ENCODE peak calls at places on chromosomes 12 and 14, in ten cellular contexts. One of them, this sample, is unnamed.

GRCh38 chr12:89038831-89039509 is 313.3 kb downstream of the DUSP6 start:
- DNase-seq in ascending aorta: no peak
- DNase-seq in left ventricle myocardium inferior: no peak
- DNase-seq in CD4-positive, alpha-beta T cell: no peak
- DNase-seq in mucosa of descending colon: no peak
- DNase-seq in activated CD8-positive, alpha-beta T cell treated with anti-CD3 and anti-CD28 coated beads for 36 hours: peak; percentile 45
- DNase-seq in fibroblast of mammary gland: no peak
- DNase-seq in neural crest cell: no peak
- DNase-seq in fibroblast of pulmonary artery: no peak
- DNase-seq in foreskin fibroblast: no peak
- DNase-seq in this sample: no peak

GRCh38 chr12:18160901-18161300 is 70.9 kb upstream of the RERGL start:
- DNase-seq in fibroblast of pulmonary artery: no peak
- DNase-seq in neural crest cell: no peak
- DNase-seq in activated CD8-positive, alpha-beta T cell treated with anti-CD3 and anti-CD28 coated beads for 36 hours: no peak
- DNase-seq in foreskin fibroblast: no peak
- DNase-seq in fibroblast of mammary gland: no peak
- DNase-seq in mucosa of descending colon: no peak
- DNase-seq in left ventricle myocardium inferior: no peak
- DNase-seq in ascending aorta: no peak
- DNase-seq in CD4-positive, alpha-beta T cell: no peak
- DNase-seq in this sample: no peak

GRCh38 chr12:45644521-45644920 is 85.0 kb upstream of the ARID2 start:
- DNase-seq in activated CD8-positive, alpha-beta T cell treated with anti-CD3 and anti-CD28 coated beads for 36 hours: no peak
- DNase-seq in left ventricle myocardium inferior: no peak
- DNase-seq in fibroblast of pulmonary artery: peak; percentile 75
- DNase-seq in fibroblast of mammary gland: peak; percentile 66
- DNase-seq in ascending aorta: no peak
- DNase-seq in CD4-positive, alpha-beta T cell: no peak
- DNase-seq in mucosa of descending colon: no peak
- DNase-seq in neural crest cell: no peak
- DNase-seq in foreskin fibroblast: peak; percentile 60
- DNase-seq in this sample: no peak

GRCh38 chr12:132079190-132079589 is 64.9 kb downstream of the DDX51 start:
- DNase-seq in CD4-positive, alpha-beta T cell: no peak
- DNase-seq in mucosa of descending colon: no peak
- DNase-seq in left ventricle myocardium inferior: no peak
- DNase-seq in ascending aorta: no peak
- DNase-seq in neural crest cell: no peak
- DNase-seq in foreskin fibroblast: peak; percentile 68
- DNase-seq in activated CD8-positive, alpha-beta T cell treated with anti-CD3 and anti-CD28 coated beads for 36 hours: no peak
- DNase-seq in fibroblast of pulmonary artery: no peak
- DNase-seq in fibroblast of mammary gland: no peak
- DNase-seq in this sample: no peak

GRCh38 chr12:124411291-124411878 is 116.5 kb downstream of the RFLNA start:
- DNase-seq in activated CD8-positive, alpha-beta T cell treated with anti-CD3 and anti-CD28 coated beads for 36 hours: no peak
- DNase-seq in mucosa of descending colon: no peak
- DNase-seq in ascending aorta: no peak
- DNase-seq in foreskin fibroblast: peak; percentile 97
- DNase-seq in fibroblast of mammary gland: peak; percentile 96
- DNase-seq in neural crest cell: no peak
- DNase-seq in left ventricle myocardium inferior: no peak
- DNase-seq in CD4-positive, alpha-beta T cell: no peak
- DNase-seq in fibroblast of pulmonary artery: peak; percentile 94
- DNase-seq in this sample: peak; percentile 89

GRCh38 chr12:112122823-112123690 is 2.3 kb upstream of the TRAFD1 start:
- DNase-seq in mucosa of descending colon: no peak
- DNase-seq in CD4-positive, alpha-beta T cell: no peak
- DNase-seq in left ventricle myocardium inferior: no peak
- DNase-seq in ascending aorta: no peak
- DNase-seq in foreskin fibroblast: peak; percentile 85
- DNase-seq in fibroblast of mammary gland: peak; percentile 84
- DNase-seq in activated CD8-positive, alpha-beta T cell treated with anti-CD3 and anti-CD28 coated beads for 36 hours: no peak
- DNase-seq in neural crest cell: no peak
- DNase-seq in fibroblast of pulmonary artery: peak; percentile 80
- DNase-seq in this sample: no peak

GRCh38 chr14:41548666-41549065 is 58.0 kb upstream of the LRFN5 start:
- DNase-seq in fibroblast of pulmonary artery: peak; percentile 52
- DNase-seq in ascending aorta: no peak
- DNase-seq in left ventricle myocardium inferior: no peak
- DNase-seq in neural crest cell: no peak
- DNase-seq in mucosa of descending colon: no peak
- DNase-seq in CD4-positive, alpha-beta T cell: no peak
- DNase-seq in foreskin fibroblast: peak; percentile 9
- DNase-seq in activated CD8-positive, alpha-beta T cell treated with anti-CD3 and anti-CD28 coated beads for 36 hours: no peak
- DNase-seq in fibroblast of mammary gland: peak; percentile 52
- DNase-seq in this sample: no peak

GRCh38 chr14:96754845-96755184 is 42.4 kb upstream of the VRK1 start:
- DNase-seq in CD4-positive, alpha-beta T cell: no peak
- DNase-seq in fibroblast of pulmonary artery: no peak
- DNase-seq in ascending aorta: no peak
- DNase-seq in left ventricle myocardium inferior: no peak
- DNase-seq in foreskin fibroblast: no peak
- DNase-seq in mucosa of descending colon: no peak
- DNase-seq in neural crest cell: no peak
- DNase-seq in activated CD8-positive, alpha-beta T cell treated with anti-CD3 and anti-CD28 coated beads for 36 hours: no peak
- DNase-seq in fibroblast of mammary gland: peak; percentile 12
- DNase-seq in this sample: no peak

GRCh38 chr12:115973066-115973465 is 304.4 kb downstream of the MED13L start:
- DNase-seq in neural crest cell: no peak
- DNase-seq in foreskin fibroblast: no peak
- DNase-seq in mucosa of descending colon: no peak
- DNase-seq in activated CD8-positive, alpha-beta T cell treated with anti-CD3 and anti-CD28 coated beads for 36 hours: no peak
- DNase-seq in left ventricle myocardium inferior: no peak
- DNase-seq in fibroblast of pulmonary artery: peak; percentile 65
- DNase-seq in fibroblast of mammary gland: no peak
- DNase-seq in CD4-positive, alpha-beta T cell: no peak
- DNase-seq in ascending aorta: no peak
- DNase-seq in this sample: no peak

GRCh38 chr14:105153331-105153731 is 15.2 kb downstream of the JAG2 start:
- DNase-seq in left ventricle myocardium inferior: peak; percentile 70
- DNase-seq in CD4-positive, alpha-beta T cell: no peak
- DNase-seq in foreskin fibroblast: no peak
- DNase-seq in mucosa of descending colon: peak; percentile 43
- DNase-seq in neural crest cell: no peak
- DNase-seq in ascending aorta: no peak
- DNase-seq in fibroblast of mammary gland: no peak
- DNase-seq in activated CD8-positive, alpha-beta T cell treated with anti-CD3 and anti-CD28 coated beads for 36 hours: no peak
- DNase-seq in fibroblast of pulmonary artery: no peak
- DNase-seq in this sample: no peak

DNA sequence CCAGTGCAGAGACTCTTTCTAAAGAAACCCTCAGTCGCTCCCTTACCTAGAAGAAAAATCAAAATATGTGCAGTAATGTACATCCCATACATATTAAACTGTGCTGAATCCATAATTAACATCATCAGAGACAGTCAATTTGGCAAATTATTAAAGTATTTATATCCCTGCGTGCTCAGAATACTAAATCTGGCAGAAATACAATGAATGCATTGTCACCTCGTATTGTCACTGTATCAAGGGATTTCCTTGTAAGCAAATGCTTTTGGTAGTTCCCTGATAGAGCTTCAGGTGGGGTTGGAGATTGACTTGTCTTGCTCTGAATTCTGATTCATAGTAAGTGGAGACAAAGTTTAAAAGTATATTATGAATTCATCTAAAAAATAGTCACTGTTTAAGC is 319.1 kb downstream of the PPFIA2 start:
- DNase-seq in fibroblast of mammary gland: no peak
- DNase-seq in CD4-positive, alpha-beta T cell: no peak
- DNase-seq in ascending aorta: no peak
- DNase-seq in activated CD8-positive, alpha-beta T cell treated with anti-CD3 and anti-CD28 coated beads for 36 hours: no peak
- DNase-seq in fibroblast of pulmonary artery: no peak
- DNase-seq in left ventricle myocardium inferior: no peak
- DNase-seq in foreskin fibroblast: no peak
- DNase-seq in neural crest cell: no peak
- DNase-seq in mucosa of descending colon: no peak
- DNase-seq in this sample: no peak
- TF ChIP-seq CTCF in fibroblast of mammary gland: no peak
- TF ChIP-seq CTCF in CD4-positive, alpha-beta T cell: no peak
- TF ChIP-seq CTCF in ascending aorta: no peak
- TF ChIP-seq CTCF in activated CD8-positive, alpha-beta T cell treated with anti-CD3 and anti-CD28 coated beads for 36 hours: no peak
- TF ChIP-seq CTCF in fibroblast of pulmonary artery: no peak
- TF ChIP-seq CTCF in left ventricle myocardium inferior: no peak
- TF ChIP-seq CTCF in foreskin fibroblast: no peak
- TF ChIP-seq CTCF in neural crest cell: no peak
- TF ChIP-seq CTCF in mucosa of descending colon: no peak
- TF ChIP-seq CTCF in this sample: no peak

DNA sequence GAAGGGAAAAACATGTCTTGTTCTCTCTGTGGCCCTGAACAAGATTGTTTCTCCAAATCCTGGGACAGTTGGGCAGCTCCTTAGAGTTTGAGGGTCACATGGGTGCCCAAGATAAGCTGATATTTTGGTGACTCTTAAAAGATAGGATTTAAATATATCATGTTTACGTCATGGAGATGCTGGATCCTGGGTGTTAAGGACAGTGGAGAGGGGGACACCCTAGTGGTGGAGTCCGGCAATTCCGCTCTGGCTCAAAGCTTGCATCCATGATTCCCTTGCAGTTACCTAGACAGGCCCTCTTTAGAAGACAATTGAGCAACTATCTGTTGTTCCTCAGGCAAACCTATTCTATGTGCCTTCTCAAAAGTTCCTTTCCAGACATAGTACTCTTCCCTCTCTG is 101.8 kb downstream of the CMKLR1 start:
- DNase-seq in fibroblast of pulmonary artery: no peak
- DNase-seq in ascending aorta: no peak
- DNase-seq in neural crest cell: no peak
- DNase-seq in mucosa of descending colon: no peak
- DNase-seq in foreskin fibroblast: no peak
- DNase-seq in activated CD8-positive, alpha-beta T cell treated with anti-CD3 and anti-CD28 coated beads for 36 hours: no peak
- DNase-seq in left ventricle myocardium inferior: no peak
- DNase-seq in CD4-positive, alpha-beta T cell: no peak
- DNase-seq in fibroblast of mammary gland: peak; percentile 1
- DNase-seq in this sample: no peak
- TF ChIP-seq CTCF in fibroblast of pulmonary artery: peak; percentile 11
- TF ChIP-seq CTCF in ascending aorta: no peak
- TF ChIP-seq CTCF in neural crest cell: peak; percentile 48
- TF ChIP-seq CTCF in mucosa of descending colon: no peak
- TF ChIP-seq CTCF in foreskin fibroblast: no peak
- TF ChIP-seq CTCF in activated CD8-positive, alpha-beta T cell treated with anti-CD3 and anti-CD28 coated beads for 36 hours: no peak
- TF ChIP-seq CTCF in left ventricle myocardium inferior: no peak
- TF ChIP-seq CTCF in CD4-positive, alpha-beta T cell: no peak
- TF ChIP-seq CTCF in fibroblast of mammary gland: peak; percentile 17
- TF ChIP-seq CTCF in this sample: peak; percentile 32

DNA sequence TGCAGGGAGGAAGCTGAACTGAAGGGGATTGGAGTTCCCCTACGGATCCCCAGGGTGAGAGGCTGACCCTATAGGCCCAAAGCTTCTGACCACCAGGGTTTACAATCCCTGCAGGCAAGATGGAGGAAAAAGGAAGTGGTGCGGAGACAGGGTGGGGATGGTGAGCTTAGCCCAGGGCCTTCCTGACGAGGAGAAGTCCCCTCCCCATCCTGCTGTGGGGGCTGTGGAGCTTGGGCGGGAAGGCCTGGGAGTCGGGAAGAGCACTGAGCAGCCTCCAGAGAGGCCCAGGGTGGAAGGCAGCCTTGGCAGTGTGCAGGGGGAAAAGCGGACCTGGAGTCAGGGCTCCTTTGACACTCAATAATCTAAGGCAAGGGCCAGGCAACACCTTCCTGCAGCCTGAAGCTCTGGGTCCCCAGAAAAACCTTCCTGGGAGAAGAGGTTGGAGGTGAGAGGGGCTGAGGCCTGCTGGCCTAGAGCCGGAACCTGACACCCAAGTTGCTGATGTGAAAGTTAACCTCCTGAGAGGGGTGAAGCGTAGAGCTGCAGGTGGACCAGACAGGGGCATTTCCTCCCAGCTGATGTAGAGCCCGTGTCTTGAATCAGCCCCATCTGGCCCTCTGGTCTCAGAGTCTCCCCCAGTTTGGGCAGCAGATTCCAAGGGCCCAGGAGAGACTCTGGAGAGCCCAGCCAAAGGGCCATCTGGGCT is 6.1 kb downstream of the HDAC7 start:
- DNase-seq in foreskin fibroblast: peak; percentile 38
- DNase-seq in ascending aorta: no peak
- DNase-seq in activated CD8-positive, alpha-beta T cell treated with anti-CD3 and anti-CD28 coated beads for 36 hours: peak; percentile 61
- DNase-seq in left ventricle myocardium inferior: no peak
- DNase-seq in fibroblast of mammary gland: peak; percentile 28
- DNase-seq in fibroblast of pulmonary artery: peak; percentile 29
- DNase-seq in neural crest cell: no peak
- DNase-seq in CD4-positive, alpha-beta T cell: no peak
- DNase-seq in mucosa of descending colon: peak; percentile 59
- DNase-seq in this sample: no peak
- TF ChIP-seq CTCF in foreskin fibroblast: no peak
- TF ChIP-seq CTCF in ascending aorta: peak; percentile 4
- TF ChIP-seq CTCF in activated CD8-positive, alpha-beta T cell treated with anti-CD3 and anti-CD28 coated beads for 36 hours: no peak
- TF ChIP-seq CTCF in left ventricle myocardium inferior: no peak
- TF ChIP-seq CTCF in fibroblast of mammary gland: no peak
- TF ChIP-seq CTCF in fibroblast of pulmonary artery: no peak
- TF ChIP-seq CTCF in neural crest cell: no peak
- TF ChIP-seq CTCF in CD4-positive, alpha-beta T cell: no peak
- TF ChIP-seq CTCF in mucosa of descending colon: no peak
- TF ChIP-seq CTCF in this sample: no peak

GRCh38 chr12:94146166-94146565 is 2.2 kb upstream of the PLXNC1 start:
- DNase-seq in ascending aorta: no peak
- DNase-seq in activated CD8-positive, alpha-beta T cell treated with anti-CD3 and anti-CD28 coated beads for 36 hours: no peak
- DNase-seq in CD4-positive, alpha-beta T cell: no peak
- DNase-seq in neural crest cell: no peak
- DNase-seq in mucosa of descending colon: no peak
- DNase-seq in fibroblast of pulmonary artery: no peak
- DNase-seq in foreskin fibroblast: peak; percentile 19
- DNase-seq in fibroblast of mammary gland: no peak
- DNase-seq in left ventricle myocardium inferior: no peak
- DNase-seq in this sample: no peak

GRCh38 chr12:94147991-94148840 is at the start of gene PLXNC1:
- DNase-seq in fibroblast of mammary gland: peak; percentile 33
- DNase-seq in left ventricle myocardium inferior: peak; percentile 62
- DNase-seq in activated CD8-positive, alpha-beta T cell treated with anti-CD3 and anti-CD28 coated beads for 36 hours: peak; percentile 79
- DNase-seq in ascending aorta: no peak
- DNase-seq in neural crest cell: no peak
- DNase-seq in mucosa of descending colon: peak; percentile 85
- DNase-seq in fibroblast of pulmonary artery: peak; percentile 57
- DNase-seq in foreskin fibroblast: peak; percentile 69
- DNase-seq in CD4-positive, alpha-beta T cell: peak; percentile 49
- DNase-seq in this sample: no peak

GRCh38 chr12:94143444-94143843 is 4.9 kb upstream of the PLXNC1 start:
- DNase-seq in neural crest cell: no peak
- DNase-seq in fibroblast of pulmonary artery: no peak
- DNase-seq in mucosa of descending colon: no peak
- DNase-seq in left ventricle myocardium inferior: no peak
- DNase-seq in CD4-positive, alpha-beta T cell: no peak
- DNase-seq in ascending aorta: no peak
- DNase-seq in activated CD8-positive, alpha-beta T cell treated with anti-CD3 and anti-CD28 coated beads for 36 hours: no peak
- DNase-seq in foreskin fibroblast: no peak
- DNase-seq in fibroblast of mammary gland: no peak
- DNase-seq in this sample: no peak

GRCh38 chr12:94147377-94147990 is 893 bp upstream of the PLXNC1 start:
- DNase-seq in neural crest cell: no peak
- DNase-seq in fibroblast of mammary gland: no peak
- DNase-seq in foreskin fibroblast: no peak
- DNase-seq in fibroblast of pulmonary artery: no peak
- DNase-seq in ascending aorta: no peak
- DNase-seq in CD4-positive, alpha-beta T cell: no peak
- DNase-seq in mucosa of descending colon: no peak
- DNase-seq in left ventricle myocardium inferior: no peak
- DNase-seq in activated CD8-positive, alpha-beta T cell treated with anti-CD3 and anti-CD28 coated beads for 36 hours: peak; percentile 16
- DNase-seq in this sample: no peak

GRCh38 chr12:94145231-94145979 is 3.0 kb upstream of the PLXNC1 start:
- DNase-seq in neural crest cell: no peak
- DNase-seq in ascending aorta: no peak
- DNase-seq in fibroblast of mammary gland: peak; percentile 68
- DNase-seq in fibroblast of pulmonary artery: peak; percentile 74
- DNase-seq in left ventricle myocardium inferior: no peak
- DNase-seq in foreskin fibroblast: peak; percentile 78
- DNase-seq in CD4-positive, alpha-beta T cell: no peak
- DNase-seq in mucosa of descending colon: no peak
- DNase-seq in activated CD8-positive, alpha-beta T cell treated with anti-CD3 and anti-CD28 coated beads for 36 hours: no peak
- DNase-seq in this sample: peak; percentile 14
- TF ChIP-seq CTCF in neural crest cell: peak; percentile 35
- TF ChIP-seq CTCF in ascending aorta: no peak
- TF ChIP-seq CTCF in fibroblast of mammary gland: peak; percentile 42
- TF ChIP-seq CTCF in fibroblast of pulmonary artery: peak; percentile 53
- TF ChIP-seq CTCF in left ventricle myocardium inferior: peak; percentile 53
- TF ChIP-seq CTCF in foreskin fibroblast: peak; percentile 36
- TF ChIP-seq CTCF in CD4-positive, alpha-beta T cell: no peak
- TF ChIP-seq CTCF in mucosa of descending colon: no peak
- TF ChIP-seq CTCF in activated CD8-positive, alpha-beta T cell treated with anti-CD3 and anti-CD28 coated beads for 36 hours: peak; percentile 29
- TF ChIP-seq CTCF in this sample: peak; percentile 50